ENCODE peak calls at places on chromosomes 1 and 21, in seven cellular contexts. E, N, X, W, G, B and H are unnamed samples.

GRCh38 chr1:112714313-112715263 is 544 bp downstream of the PPM1J start:
- DNase-seq in E (no peak), N (no peak), X (no peak), W (peak; percentile 36), G (no peak), B (no peak), H (no peak)

GRCh38 chr1:69982992-69983391 is 222.4 kb downstream of the LRRC40 start:
- DNase-seq in E (no peak), N (peak; percentile 85), X (no peak), W (peak; percentile 16), G (no peak), B (no peak), H (no peak)

GRCh38 chr1:24107462-24108225 is 4.3 kb downstream of the MYOM3 start:
- DNase-seq in E (no peak), N (peak; percentile 80), X (no peak), W (peak; percentile 68), G (no peak), B (no peak), H (no peak)

GRCh38 chr1:238404506-238404905 is 513.8 kb upstream of the ZP4 start:
- DNase-seq in E (no peak), N (no peak), X (no peak), W (no peak), G (no peak), B (no peak), H (no peak)

GRCh38 chr1:151892190-151892589 is 17.1 kb downstream of the THEM4 start:
- DNase-seq in E (no peak), N (peak; percentile 48), X (no peak), W (peak; percentile 73), G (no peak), B (no peak), H (no peak)

GRCh38 chr1:111987502-111987901 is 2.0 kb downstream of the KCND3 start:
- DNase-seq in E (no peak), N (no peak), X (peak; percentile 59), W (no peak), G (no peak), B (no peak), H (no peak)

GRCh38 chr21:42291003-42291750 is 24.0 kb downstream of the TFF3 start:
- DNase-seq in E (no peak), N (no peak), X (no peak), W (no peak), G (no peak), B (no peak), H (no peak)

GRCh38 chr1:192539450-192540132 is 36.0 kb upstream of the RGS1 start:
- DNase-seq in E (no peak), N (peak; percentile 93), X (no peak), W (peak; percentile 98), G (no peak), B (no peak), H (no peak)

GRCh38 chr1:82775402-82776000 is 974.8 kb downstream of the ADGRL2 start:
- DNase-seq in E (no peak), N (peak; percentile 55), X (no peak), W (peak; percentile 25), G (no peak), B (no peak), H (peak; percentile 63)

GRCh38 chr1:20683614-20684013 is 22.4 kb upstream of the DDOST start:
- DNase-seq in E (no peak), N (no peak), X (no peak), W (no peak), G (no peak), B (no peak), H (no peak)

GRCh38 chr21:36917487-36918158 is 48.8 kb downstream of the HLCS start:
- DNase-seq in E (no peak), N (peak; percentile 59), X (no peak), W (peak; percentile 66), G (no peak), B (no peak), H (peak; percentile 34)

GRCh38 chr1:177274687-177275211 is 104.0 kb downstream of the BRINP2 start:
- DNase-seq in E (no peak), N (peak; percentile 88), X (peak; percentile 42), W (peak; percentile 87), G (peak; percentile 64), B (peak; percentile 75), H (no peak)

GRCh38 chr1:185846672-185847440 is 112.7 kb downstream of the HMCN1 start:
- DNase-seq in E (no peak), N (peak; percentile 80), X (no peak), W (peak; percentile 72), G (no peak), B (no peak), H (no peak)

GRCh38 chr1:10398278-10398733 is 558 bp upstream of the PGD start:
- DNase-seq in E (no peak), N (peak; percentile 12), X (no peak), W (no peak), G (no peak), B (no peak), H (no peak)

GRCh38 chr1:203278087-203278884 is 27.0 kb upstream of the BTG2 start:
- DNase-seq in E (peak; percentile 87), N (peak; percentile 69), X (peak; percentile 97), W (peak; percentile 91), G (peak; percentile 98), B (peak; percentile 99), H (peak; percentile 55)
- H3K4me3 ChIP-seq in E (no peak overlapping the region), N (peak overlapping the region; percentile 9), X (peak overlapping the region; percentile 44), W (no peak overlapping the region), G (peak overlapping the region; percentile 18), B (no peak overlapping the region), H (no peak overlapping the region)

GRCh38 chr1:8702848-8703810 is 114.3 kb downstream of the RERE start:
- DNase-seq in E (peak; percentile 79), N (peak; percentile 87), X (peak; percentile 93), W (peak; percentile 94), G (peak; percentile 95), B (peak; percentile 95), H (peak; percentile 94)
- TF ChIP-seq CTCF in E (no peak), N (no peak), X (peak; percentile 36), W (no peak), G (no peak), B (no peak), H (peak; percentile 5)

GRCh38 chr1:235063068-235063765 is 65.4 kb downstream of the TOMM20 start:
- DNase-seq in E (no peak), N (no peak), X (no peak), W (no peak), G (peak; percentile 60), B (peak; percentile 50), H (no peak)
- H3K4me3 ChIP-seq in E (no peak overlapping the region), N (no peak overlapping the region), X (no peak overlapping the region), W (no peak overlapping the region), G (no peak overlapping the region), B (no peak overlapping the region), H (no peak overlapping the region)

GRCh38 chr1:234752927-234753326 is 142.9 kb upstream of the IRF2BP2 start:
- DNase-seq in E (no peak), N (no peak), X (no peak), W (no peak), G (no peak), B (no peak), H (no peak)
- TF ChIP-seq CTCF in E (no peak), N (no peak), X (no peak), W (no peak), G (no peak), B (no peak), H (no peak)

GRCh38 chr1:65687435-65688214 is 105.1 kb upstream of the PDE4B start:
- DNase-seq in E (peak; percentile 84), N (peak; percentile 70), X (peak; percentile 84), W (peak; percentile 81), G (peak; percentile 87), B (peak; percentile 90), H (peak; percentile 95)
- H3K4me3 ChIP-seq in E (no peak overlapping the region), N (no peak overlapping the region), X (no peak overlapping the region), W (no peak overlapping the region), G (no peak overlapping the region), B (no peak overlapping the region), H (no peak overlapping the region)

DNA sequence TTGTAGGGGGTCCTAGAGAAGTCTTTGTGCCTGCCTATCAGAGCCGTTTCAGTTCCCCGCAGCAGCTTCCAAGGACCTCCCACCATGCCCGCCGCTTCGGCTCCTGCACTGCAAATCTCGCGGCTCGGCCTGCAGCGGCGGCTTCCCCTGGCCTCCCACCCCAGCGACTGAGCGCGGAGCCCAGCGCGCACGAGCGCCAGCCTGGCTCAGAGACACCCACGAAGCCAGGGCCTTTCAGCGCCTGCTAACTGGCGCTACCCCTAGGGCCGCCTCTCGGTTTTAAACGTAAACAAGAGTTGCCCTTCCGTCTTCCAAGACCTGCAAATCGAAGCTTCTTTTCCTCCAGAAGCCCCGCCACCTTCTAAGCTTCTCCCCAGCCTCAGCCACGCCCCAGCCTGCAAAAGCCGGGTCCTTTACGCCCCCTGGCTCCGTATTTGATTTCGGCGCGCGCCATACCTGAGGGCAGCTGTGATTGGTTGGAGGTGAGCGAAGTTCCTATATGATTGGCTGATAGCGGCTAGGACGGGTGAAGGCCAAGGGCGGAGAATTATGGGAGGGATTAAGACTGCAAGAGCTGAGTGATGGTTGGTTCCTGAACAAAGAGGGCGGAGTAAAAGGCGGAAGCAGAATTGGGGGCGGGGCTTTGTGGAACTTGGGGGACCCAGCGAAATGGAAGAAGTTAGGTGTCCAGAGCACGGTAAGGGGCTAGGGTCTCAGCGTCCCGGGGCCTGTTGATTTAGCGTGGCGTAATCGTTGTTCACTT is at the start of gene TTF2:
- DNase-seq in E (peak; percentile 98), N (peak; percentile 98), X (peak; percentile 88), W (peak; percentile 99), G (peak; percentile 95), B (peak; percentile 97), H (peak; percentile 93)
- TF ChIP-seq CTCF in E (no peak), N (peak; percentile 16), X (peak; percentile 51), W (peak; percentile 19), G (no peak), B (no peak), H (peak; percentile 30)

GRCh38 chr1:226714148-226714547 is 24.9 kb downstream of the ITPKB start:
- DNase-seq in E (no peak), N (no peak), X (no peak), W (no peak), G (no peak), B (no peak), H (no peak)
- H3K4me3 ChIP-seq in E (no peak overlapping the region), N (no peak overlapping the region), X (no peak overlapping the region), W (no peak overlapping the region), G (no peak overlapping the region), B (no peak overlapping the region), H (no peak overlapping the region)

GRCh38 chr1:26887125-26887524 is 3.0 kb downstream of the GPN2 start:
- DNase-seq in E (no peak), N (peak; percentile 65), X (no peak), W (peak; percentile 61), G (no peak), B (no peak), H (no peak)

GRCh38 chr1:26890467-26890796 is 349 bp upstream of the GPN2 start:
- DNase-seq in E (no peak), N (no peak), X (no peak), W (no peak), G (no peak), B (peak; percentile 68), H (no peak)

GRCh38 chr1:26894263-26894662 is 4.2 kb upstream of the GPN2 start:
- DNase-seq in E (no peak), N (no peak), X (no peak), W (no peak), G (no peak), B (no peak), H (no peak)

GRCh38 chr1:26889580-26890466 is at the start of gene GPN2:
- DNase-seq in E (peak; percentile 73), N (peak; percentile 70), X (peak; percentile 80), W (peak; percentile 76), G (peak; percentile 87), B (peak; percentile 86), H (no peak)
- TF ChIP-seq CTCF in E (no peak), N (no peak), X (no peak), W (no peak), G (no peak), B (no peak), H (no peak)